ENCODE peak calls at places on chromosomes 5 and 9, in four cellular contexts. V, B, R and J are unnamed samples.

GRCh38 chr9:5832093-5832542 is 799 bp downstream of the ERMP1 start:
- DNase-seq in V (peak), B (no peak), R (peak), J (no peak)

GRCh38 chr5:142671801-142672200 is 14.1 kb downstream of the FGF1 start:
- DNase-seq in V (no peak), B (no peak), R (no peak), J (no peak)

GRCh38 chr5:143258559-143259253 is 144.8 kb downstream of the NR3C1 start:
- DNase-seq in V (no peak), B (no peak), R (no peak), J (no peak)

GRCh38 chr5:77640577-77641396 is 2.3 kb upstream of the OTP start:
- DNase-seq in V (no peak), B (no peak), R (no peak), J (no peak)

GRCh38 chr5:173204185-173204979 is 30.6 kb downstream of the NKX2-5 start:
- DNase-seq in V (no peak), B (no peak), R (no peak), J (no peak)

GRCh38 chr9:21796768-21797167 is 5.7 kb upstream of the MTAP start:
- DNase-seq in V (no peak), B (no peak), R (no peak), J (no peak)

GRCh38 chr5:134787692-134788091 is 29.1 kb downstream of the DDX46 start:
- DNase-seq in V (no peak), B (no peak), R (no peak), J (no peak)

GRCh38 chr9:129902735-129903134 is 67.5 kb downstream of the USP20 start:
- DNase-seq in V (no peak), B (no peak), R (no peak), J (no peak)